ENCODE peak calls at places on chromosomes 2 and 18, in nine cellular contexts. One of them, this sample, is unnamed.

GRCh38 chr2:144452169-144453038 is 67.5 kb downstream of the ZEB2 start:
- DNase-seq in HepG2: no peak
- DNase-seq in Jurkat, Clone E6-1: no peak
- DNase-seq in CD8-positive, alpha-beta T cell: no peak
- DNase-seq in Karpas-422: no peak
- DNase-seq in mammary epithelial cell: no peak
- DNase-seq in astrocyte of the cerebellum: no peak
- DNase-seq in coronary artery: no peak
- DNase-seq in pancreas: no peak
- DNase-seq in this sample: no peak

GRCh38 chr18:24227976-24228660 is 89.3 kb downstream of the CABYR start:
- DNase-seq in pancreas: no peak
- DNase-seq in coronary artery: no peak
- DNase-seq in Jurkat, Clone E6-1: no peak
- DNase-seq in mammary epithelial cell: peak
- DNase-seq in CD8-positive, alpha-beta T cell: no peak
- DNase-seq in HepG2: no peak
- DNase-seq in Karpas-422: no peak
- DNase-seq in astrocyte of the cerebellum: peak
- DNase-seq in this sample: no peak

GRCh38 chr18:45662468-45662867 is 47.2 kb downstream of the SLC14A2 start:
- DNase-seq in HepG2: no peak
- DNase-seq in CD8-positive, alpha-beta T cell: no peak
- DNase-seq in mammary epithelial cell: no peak
- DNase-seq in coronary artery: no peak
- DNase-seq in astrocyte of the cerebellum: no peak
- DNase-seq in Karpas-422: no peak
- DNase-seq in pancreas: no peak
- DNase-seq in Jurkat, Clone E6-1: no peak
- DNase-seq in this sample: no peak

GRCh38 chr2:224945134-224945533 is 97.1 kb downstream of the DOCK10 start:
- DNase-seq in Jurkat, Clone E6-1: no peak
- DNase-seq in Karpas-422: no peak
- DNase-seq in coronary artery: no peak
- DNase-seq in mammary epithelial cell: no peak
- DNase-seq in HepG2: no peak
- DNase-seq in astrocyte of the cerebellum: no peak
- DNase-seq in pancreas: no peak
- DNase-seq in CD8-positive, alpha-beta T cell: no peak
- DNase-seq in this sample: no peak

GRCh38 chr18:2872095-2872494 is 25.3 kb downstream of the EMILIN2 start:
- DNase-seq in pancreas: no peak
- DNase-seq in astrocyte of the cerebellum: no peak
- DNase-seq in HepG2: no peak
- DNase-seq in Jurkat, Clone E6-1: no peak
- DNase-seq in mammary epithelial cell: no peak
- DNase-seq in CD8-positive, alpha-beta T cell: no peak
- DNase-seq in Karpas-422: no peak
- DNase-seq in coronary artery: peak
- DNase-seq in this sample: no peak

GRCh38 chr2:8229546-8229986 is 452.3 kb upstream of the ID2 start:
- DNase-seq in Jurkat, Clone E6-1: peak
- DNase-seq in coronary artery: no peak
- DNase-seq in HepG2: peak
- DNase-seq in mammary epithelial cell: peak
- DNase-seq in pancreas: no peak
- DNase-seq in Karpas-422: peak
- DNase-seq in CD8-positive, alpha-beta T cell: peak
- DNase-seq in astrocyte of the cerebellum: peak
- DNase-seq in this sample: no peak

GRCh38 chr2:43508209-43508608 is 87.6 kb downstream of the THADA start:
- DNase-seq in CD8-positive, alpha-beta T cell: no peak
- DNase-seq in HepG2: no peak
- DNase-seq in pancreas: no peak
- DNase-seq in Jurkat, Clone E6-1: no peak
- DNase-seq in coronary artery: no peak
- DNase-seq in Karpas-422: no peak
- DNase-seq in astrocyte of the cerebellum: no peak
- DNase-seq in mammary epithelial cell: no peak
- DNase-seq in this sample: peak

GRCh38 chr18:15165048-15165447 is 417.1 kb downstream of the ANKRD30B start:
- DNase-seq in HepG2: no peak
- DNase-seq in Jurkat, Clone E6-1: no peak
- DNase-seq in mammary epithelial cell: no peak
- DNase-seq in coronary artery: peak
- DNase-seq in astrocyte of the cerebellum: no peak
- DNase-seq in CD8-positive, alpha-beta T cell: no peak
- DNase-seq in pancreas: no peak
- DNase-seq in Karpas-422: no peak
- DNase-seq in this sample: no peak

GRCh38 chr2:171072164-171072563 is 88.5 kb downstream of the TLK1 start:
- DNase-seq in HepG2: no peak
- DNase-seq in CD8-positive, alpha-beta T cell: no peak
- DNase-seq in pancreas: no peak
- DNase-seq in astrocyte of the cerebellum: no peak
- DNase-seq in Jurkat, Clone E6-1: no peak
- DNase-seq in Karpas-422: no peak
- DNase-seq in coronary artery: no peak
- DNase-seq in mammary epithelial cell: no peak
- DNase-seq in this sample: no peak

GRCh38 chr2:143071185-143071876 is 57.9 kb upstream of the ARHGAP15 start:
- DNase-seq in coronary artery: no peak
- DNase-seq in Karpas-422: no peak
- DNase-seq in astrocyte of the cerebellum: no peak
- DNase-seq in HepG2: no peak
- DNase-seq in mammary epithelial cell: peak
- DNase-seq in Jurkat, Clone E6-1: no peak
- DNase-seq in CD8-positive, alpha-beta T cell: no peak
- DNase-seq in pancreas: no peak
- DNase-seq in this sample: no peak

GRCh38 chr2:88574445-88574844 is 52.8 kb downstream of the EIF2AK3 start:
- DNase-seq in Karpas-422: no peak
- DNase-seq in CD8-positive, alpha-beta T cell: no peak
- DNase-seq in astrocyte of the cerebellum: no peak
- DNase-seq in coronary artery: no peak
- DNase-seq in Jurkat, Clone E6-1: no peak
- DNase-seq in mammary epithelial cell: no peak
- DNase-seq in HepG2: no peak
- DNase-seq in pancreas: no peak
- DNase-seq in this sample: no peak

GRCh38 chr18:74995404-74995737 is 213.6 kb downstream of the PTGR3 start:
- DNase-seq in Jurkat, Clone E6-1: no peak
- DNase-seq in HepG2: no peak
- DNase-seq in coronary artery: no peak
- DNase-seq in astrocyte of the cerebellum: no peak
- DNase-seq in mammary epithelial cell: no peak
- DNase-seq in pancreas: no peak
- DNase-seq in Karpas-422: no peak
- DNase-seq in CD8-positive, alpha-beta T cell: no peak
- DNase-seq in this sample: no peak
- H3K4me3 ChIP-seq in Jurkat, Clone E6-1: no peak
- H3K4me3 ChIP-seq in HepG2: no peak
- H3K4me3 ChIP-seq in coronary artery: no peak
- H3K4me3 ChIP-seq in astrocyte of the cerebellum: no peak
- H3K4me3 ChIP-seq in mammary epithelial cell: no peak
- H3K4me3 ChIP-seq in pancreas: no peak
- H3K4me3 ChIP-seq in Karpas-422: no peak
- H3K4me3 ChIP-seq in CD8-positive, alpha-beta T cell: no peak
- H3K4me3 ChIP-seq in this sample: peak

GRCh38 chr2:173580351-173580750 is 225.7 kb downstream of the CDCA7 start:
- DNase-seq in HepG2: no peak
- DNase-seq in coronary artery: no peak
- DNase-seq in Karpas-422: no peak
- DNase-seq in mammary epithelial cell: no peak
- DNase-seq in astrocyte of the cerebellum: no peak
- DNase-seq in CD8-positive, alpha-beta T cell: no peak
- DNase-seq in pancreas: no peak
- DNase-seq in Jurkat, Clone E6-1: no peak
- DNase-seq in this sample: no peak
- H3K4me3 ChIP-seq in HepG2: no peak
- H3K4me3 ChIP-seq in coronary artery: no peak
- H3K4me3 ChIP-seq in Karpas-422: no peak
- H3K4me3 ChIP-seq in mammary epithelial cell: no peak
- H3K4me3 ChIP-seq in astrocyte of the cerebellum: no peak
- H3K4me3 ChIP-seq in CD8-positive, alpha-beta T cell: no peak
- H3K4me3 ChIP-seq in pancreas: no peak
- H3K4me3 ChIP-seq in Jurkat, Clone E6-1: no peak
- H3K4me3 ChIP-seq in this sample: no peak

GRCh38 chr2:174341995-174342571 is 7.3 kb downstream of the SP9 start:
- DNase-seq in pancreas: no peak
- DNase-seq in coronary artery: no peak
- DNase-seq in mammary epithelial cell: no peak
- DNase-seq in Karpas-422: no peak
- DNase-seq in CD8-positive, alpha-beta T cell: no peak
- DNase-seq in astrocyte of the cerebellum: no peak
- DNase-seq in Jurkat, Clone E6-1: no peak
- DNase-seq in HepG2: no peak
- DNase-seq in this sample: no peak

GRCh38 chr2:174341301-174341994 is 6.7 kb downstream of the SP9 start:
- DNase-seq in Jurkat, Clone E6-1: peak
- DNase-seq in CD8-positive, alpha-beta T cell: peak
- DNase-seq in mammary epithelial cell: peak
- DNase-seq in Karpas-422: peak
- DNase-seq in astrocyte of the cerebellum: peak
- DNase-seq in pancreas: peak
- DNase-seq in HepG2: peak
- DNase-seq in coronary artery: peak
- DNase-seq in this sample: peak

GRCh38 chr2:174343343-174343637 is 8.5 kb downstream of the SP9 start:
- DNase-seq in coronary artery: no peak
- DNase-seq in Karpas-422: no peak
- DNase-seq in pancreas: no peak
- DNase-seq in CD8-positive, alpha-beta T cell: no peak
- DNase-seq in HepG2: no peak
- DNase-seq in Jurkat, Clone E6-1: no peak
- DNase-seq in astrocyte of the cerebellum: no peak
- DNase-seq in mammary epithelial cell: no peak
- DNase-seq in this sample: no peak

GRCh38 chr2:174343638-174344455 is 9.1 kb downstream of the SP9 start:
- DNase-seq in astrocyte of the cerebellum: no peak
- DNase-seq in Jurkat, Clone E6-1: no peak
- DNase-seq in pancreas: no peak
- DNase-seq in mammary epithelial cell: no peak
- DNase-seq in HepG2: no peak
- DNase-seq in Karpas-422: no peak
- DNase-seq in CD8-positive, alpha-beta T cell: no peak
- DNase-seq in coronary artery: no peak
- DNase-seq in this sample: no peak

DNA sequence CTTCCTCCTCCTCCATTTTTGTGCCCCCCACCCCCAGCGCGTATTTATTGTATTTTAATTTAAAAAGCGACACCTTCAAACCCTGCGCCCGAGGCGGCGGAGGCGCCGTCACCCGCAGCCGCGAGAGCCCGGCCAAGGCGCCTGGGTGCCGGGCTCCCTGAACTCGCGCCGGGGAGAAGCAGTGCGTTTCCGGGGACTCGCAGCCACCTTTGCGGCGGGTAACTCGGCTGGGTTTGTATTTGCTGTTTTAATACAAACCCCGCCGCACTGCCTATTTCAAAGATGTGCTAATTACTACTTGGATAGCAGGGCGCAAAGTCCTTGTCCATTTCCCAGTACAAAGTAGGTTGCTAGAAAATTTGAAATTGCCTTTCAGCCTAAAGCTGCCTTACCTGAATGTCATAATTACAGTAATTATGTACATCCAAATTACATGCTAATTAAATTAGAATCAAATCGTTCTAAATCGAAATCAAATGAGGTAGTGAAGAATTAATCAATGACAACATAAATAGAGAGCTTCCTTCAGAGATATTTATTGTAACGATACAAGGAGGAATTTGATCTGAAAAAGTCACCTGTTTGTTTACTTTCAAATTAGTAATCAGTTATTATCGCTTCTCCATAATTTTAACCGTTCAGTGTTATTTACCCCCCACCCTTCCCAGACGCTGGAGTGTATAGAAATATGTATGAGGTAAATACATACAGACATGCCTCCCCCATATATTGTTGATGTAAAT is 8.0 kb downstream of the SP9 start:
- DNase-seq in astrocyte of the cerebellum: no peak
- DNase-seq in Karpas-422: peak
- DNase-seq in coronary artery: no peak
- DNase-seq in Jurkat, Clone E6-1: no peak
- DNase-seq in CD8-positive, alpha-beta T cell: no peak
- DNase-seq in pancreas: no peak
- DNase-seq in mammary epithelial cell: no peak
- DNase-seq in HepG2: no peak
- DNase-seq in this sample: no peak
- H3K4me3 ChIP-seq in astrocyte of the cerebellum: no peak
- H3K4me3 ChIP-seq in Karpas-422: peak
- H3K4me3 ChIP-seq in coronary artery: peak
- H3K4me3 ChIP-seq in Jurkat, Clone E6-1: no peak
- H3K4me3 ChIP-seq in CD8-positive, alpha-beta T cell: no peak
- H3K4me3 ChIP-seq in pancreas: no peak
- H3K4me3 ChIP-seq in mammary epithelial cell: no peak
- H3K4me3 ChIP-seq in HepG2: peak
- H3K4me3 ChIP-seq in this sample: peak

GRCh38 chr2:175574069-175574468 is 392.6 kb upstream of the ATP5MC3 start:
- DNase-seq in HepG2: no peak
- DNase-seq in pancreas: no peak
- DNase-seq in coronary artery: no peak
- DNase-seq in CD8-positive, alpha-beta T cell: no peak
- DNase-seq in astrocyte of the cerebellum: no peak
- DNase-seq in Karpas-422: no peak
- DNase-seq in mammary epithelial cell: no peak
- DNase-seq in Jurkat, Clone E6-1: no peak
- DNase-seq in this sample: no peak

GRCh38 chr2:175575346-175576258 is 394.1 kb upstream of the ATP5MC3 start:
- DNase-seq in Karpas-422: peak
- DNase-seq in astrocyte of the cerebellum: no peak
- DNase-seq in coronary artery: no peak
- DNase-seq in mammary epithelial cell: no peak
- DNase-seq in HepG2: no peak
- DNase-seq in CD8-positive, alpha-beta T cell: no peak
- DNase-seq in Jurkat, Clone E6-1: no peak
- DNase-seq in pancreas: no peak
- DNase-seq in this sample: no peak

GRCh38 chr2:175576875-175577274 is 395.4 kb upstream of the ATP5MC3 start:
- DNase-seq in Jurkat, Clone E6-1: no peak
- DNase-seq in HepG2: no peak
- DNase-seq in astrocyte of the cerebellum: no peak
- DNase-seq in mammary epithelial cell: no peak
- DNase-seq in CD8-positive, alpha-beta T cell: no peak
- DNase-seq in coronary artery: no peak
- DNase-seq in pancreas: no peak
- DNase-seq in Karpas-422: no peak
- DNase-seq in this sample: no peak

GRCh38 chr2:175577405-175577986 is 396.0 kb upstream of the ATP5MC3 start:
- DNase-seq in CD8-positive, alpha-beta T cell: no peak
- DNase-seq in mammary epithelial cell: no peak
- DNase-seq in astrocyte of the cerebellum: no peak
- DNase-seq in HepG2: no peak
- DNase-seq in pancreas: no peak
- DNase-seq in coronary artery: no peak
- DNase-seq in Karpas-422: no peak
- DNase-seq in Jurkat, Clone E6-1: no peak
- DNase-seq in this sample: no peak

DNA sequence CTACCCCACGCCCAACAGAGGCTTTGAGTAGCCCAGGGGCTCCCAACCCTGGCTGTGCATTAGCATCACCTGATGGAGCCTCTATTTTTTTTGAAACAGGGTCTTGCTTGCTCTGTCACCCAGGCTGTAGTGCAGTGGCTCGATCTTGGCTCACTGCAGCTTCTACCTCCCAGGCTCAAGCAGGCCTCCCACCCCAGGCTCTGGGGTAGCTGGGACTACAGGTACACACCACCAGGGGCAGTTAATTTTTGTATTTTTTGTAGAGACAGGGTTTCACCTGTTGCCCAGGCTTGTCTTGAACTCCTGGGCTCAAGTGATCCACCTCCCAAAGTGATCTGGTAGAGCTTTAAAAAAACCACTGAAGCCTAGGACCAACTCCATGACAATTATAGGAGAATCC is 394.8 kb upstream of the ATP5MC3 start:
- DNase-seq in CD8-positive, alpha-beta T cell: no peak
- DNase-seq in HepG2: no peak
- DNase-seq in mammary epithelial cell: no peak
- DNase-seq in Karpas-422: no peak
- DNase-seq in astrocyte of the cerebellum: no peak
- DNase-seq in Jurkat, Clone E6-1: no peak
- DNase-seq in pancreas: no peak
- DNase-seq in coronary artery: no peak
- DNase-seq in this sample: no peak
- H3K4me3 ChIP-seq in CD8-positive, alpha-beta T cell: no peak
- H3K4me3 ChIP-seq in HepG2: no peak
- H3K4me3 ChIP-seq in mammary epithelial cell: no peak
- H3K4me3 ChIP-seq in Karpas-422: no peak
- H3K4me3 ChIP-seq in astrocyte of the cerebellum: no peak
- H3K4me3 ChIP-seq in Jurkat, Clone E6-1: no peak
- H3K4me3 ChIP-seq in pancreas: no peak
- H3K4me3 ChIP-seq in coronary artery: no peak
- H3K4me3 ChIP-seq in this sample: no peak